ENCODE peak calls at places on chromosome 13, in ten cellular contexts. P is germinal center, X is nephron progenitor cell, D is OCI-M1, Y is body of pancreas, R is glutamatergic neuron, B is renal cortical epithelial cell, O is SK-MEL-5, Z is ELR, E is GM12892. V is an unnamed sample.

GRCh38 chr13:75321084-75321483 is 160.9 kb downstream of the TBC1D4 start:
- DNase-seq in P (no peak), X (no peak), D (no peak), Y (no peak), R (no peak), B (no peak), O (no peak), Z (no peak), E (no peak), V (no peak)

GRCh38 chr13:29858667-29859066 is 8.2 kb upstream of the UBL3 start:
- DNase-seq in P (no peak), X (no peak), D (no peak), Y (no peak), R (no peak), B (no peak), O (no peak), Z (peak), E (no peak), V (no peak)

GRCh38 chr13:96629331-96629730 is 364.9 kb downstream of the OXGR1 start:
- DNase-seq in P (no peak), X (no peak), D (no peak), Y (no peak), R (no peak), B (no peak), O (no peak), Z (no peak), E (no peak), V (no peak)

GRCh38 chr13:48110930-48111721 is 16.2 kb upstream of the MED4 start:
- DNase-seq in P (no peak), X (no peak), D (peak), Y (peak), R (no peak), B (no peak), O (peak), Z (peak), E (no peak), V (peak)

GRCh38 chr13:33665776-33666175 is 152.2 kb upstream of the RFC3 start:
- DNase-seq in P (no peak), X (no peak), D (no peak), Y (no peak), R (no peak), B (no peak), O (no peak), Z (no peak), E (no peak), V (no peak)

GRCh38 chr13:42894765-42895181 is 97.3 kb downstream of the EPSTI1 start:
- DNase-seq in P (no peak), X (no peak), D (no peak), Y (peak), R (no peak), B (peak), O (peak), Z (no peak), E (no peak), V (no peak)

GRCh38 chr13:110809871-110810486 is 96.5 kb downstream of the ING1 start:
- DNase-seq in P (no peak), X (no peak), D (no peak), Y (no peak), R (no peak), B (no peak), O (no peak), Z (no peak), E (no peak), V (no peak)

GRCh38 chr13:39376088-39376487 is 226.9 kb downstream of the LHFPL6 start:
- DNase-seq in P (no peak), X (no peak), D (no peak), Y (no peak), R (no peak), B (no peak), O (no peak), Z (no peak), E (no peak), V (no peak)

GRCh38 chr13:97359181-97360057 is 74.5 kb upstream of the RAP2A start:
- DNase-seq in P (peak), X (peak), D (peak), Y (peak), R (peak), B (peak), O (peak), Z (peak), E (no peak), V (peak)

GRCh38 chr13:50911937-50912624 is 2.5 kb downstream of the RNASEH2B start:
- DNase-seq in P (peak), X (peak), D (peak), Y (peak), R (peak), B (peak), O (peak), Z (peak), E (no peak), V (peak)

GRCh38 chr13:35646061-35646774 is 169.7 kb upstream of the MAB21L1 start:
- DNase-seq in P (no peak), X (no peak), D (no peak), Y (no peak), R (no peak), B (no peak), O (no peak), Z (no peak), E (no peak), V (no peak)

GRCh38 chr13:92952161-92952560 is 274.4 kb upstream of the GPC6 start:
- DNase-seq in P (no peak), X (no peak), D (no peak), Y (no peak), R (no peak), B (no peak), O (no peak), Z (no peak), E (no peak), V (no peak)

GRCh38 chr13:38590796-38591507 is 95.9 kb upstream of the FREM2 start:
- DNase-seq in P (no peak), X (no peak), D (no peak), Y (no peak), R (no peak), B (no peak), O (no peak), Z (no peak), E (no peak), V (peak)

GRCh38 chr13:73721571-73721970 is 412.6 kb downstream of the KLF12 start:
- DNase-seq in P (no peak), X (no peak), D (no peak), Y (no peak), R (no peak), B (no peak), O (no peak), Z (no peak), E (no peak), V (no peak)

GRCh38 chr13:51682691-51683090 is 98.4 kb downstream of the WDFY2 start:
- DNase-seq in P (no peak), X (no peak), D (no peak), Y (no peak), R (no peak), B (no peak), O (no peak), Z (peak), E (no peak), V (no peak)

GRCh38 chr13:40362502-40362901 is 303.9 kb downstream of the FOXO1 start:
- DNase-seq in P (no peak), X (no peak), D (no peak), Y (no peak), R (no peak), B (no peak), O (no peak), Z (no peak), E (no peak), V (no peak)

GRCh38 chr13:45162821-45163220 is 38.0 kb downstream of the KCTD4 start:
- DNase-seq in P (no peak), X (no peak), D (no peak), Y (no peak), R (no peak), B (peak), O (no peak), Z (peak), E (no peak), V (no peak)

GRCh38 chr13:91346848-91347211 is 657 bp upstream of the MIR17HG start:
- DNase-seq in P (peak), X (peak), D (peak), Y (peak), R (no peak), B (peak), O (no peak), Z (peak), E (no peak), V (peak)

GRCh38 chr13:73481877-73482445 is 423.2 kb downstream of the KLF5 start:
- DNase-seq in P (no peak), X (no peak), D (no peak), Y (no peak), R (no peak), B (no peak), O (no peak), Z (no peak), E (no peak), V (no peak)

GRCh38 chr13:112821340-112822055 is 131.7 kb downstream of the ATP11A start:
- DNase-seq in P (no peak), X (no peak), D (no peak), Y (no peak), R (no peak), B (no peak), O (no peak), Z (no peak), E (no peak), V (no peak)

GRCh38 chr13:26185720-26186119 is 36.4 kb downstream of the RNF6 start:
- DNase-seq in P (no peak), X (no peak), D (no peak), Y (no peak), R (no peak), B (peak), O (peak), Z (no peak), E (no peak), V (no peak)

GRCh38 chr13:42393573-42394360 is 121.8 kb downstream of the AKAP11 start:
- DNase-seq in P (no peak), X (no peak), D (no peak), Y (no peak), R (no peak), B (peak), O (no peak), Z (no peak), E (no peak), V (no peak)

GRCh38 chr13:30807392-30807791 is 72.0 kb downstream of the ALOX5AP start:
- DNase-seq in P (no peak), X (no peak), D (no peak), Y (no peak), R (no peak), B (no peak), O (no peak), Z (no peak), E (no peak), V (no peak)

GRCh38 chr13:41674246-41674645 is 216.9 kb downstream of the RGCC start:
- DNase-seq in P (no peak), X (no peak), D (peak), Y (no peak), R (no peak), B (no peak), O (no peak), Z (no peak), E (no peak), V (no peak)

GRCh38 chr13:90447735-90448103 is 899.8 kb upstream of the MIR17HG start:
- DNase-seq in P (no peak), X (no peak), D (peak), Y (no peak), R (no peak), B (peak), O (no peak), Z (peak), E (no peak), V (no peak)

GRCh38 chr13:107466326-107466725 is 749.0 kb downstream of the LIG4 start:
- DNase-seq in P (no peak), X (no peak), D (no peak), Y (no peak), R (no peak), B (peak), O (no peak), Z (peak), E (no peak), V (no peak)

GRCh38 chr13:27353166-27353583 is 71.2 kb upstream of the GTF3A start:
- DNase-seq in P (peak), X (no peak), D (peak), Y (no peak), R (no peak), B (peak), O (no peak), Z (peak), E (peak), V (peak)

GRCh38 chr13:110521946-110522345 is 39.6 kb downstream of the RAB20 start:
- DNase-seq in P (no peak), X (no peak), D (no peak), Y (no peak), R (no peak), B (no peak), O (no peak), Z (no peak), E (no peak), V (no peak)

GRCh38 chr13:53848546-53848945 is 819.9 kb downstream of the OLFM4 start:
- DNase-seq in P (no peak), X (no peak), D (no peak), Y (no peak), R (no peak), B (no peak), O (no peak), Z (no peak), E (no peak), V (no peak)

GRCh38 chr13:27919934-27920676 is at the start of gene PDX1:
- DNase-seq in P (no peak), X (peak), D (no peak), Y (peak), R (peak), B (no peak), O (no peak), Z (no peak), E (peak), V (peak)

GRCh38 chr13:24033527-24034302 is 126.8 kb upstream of the SPATA13 start:
- DNase-seq in P (no peak), X (no peak), D (no peak), Y (peak), R (no peak), B (peak), O (peak), Z (no peak), E (no peak), V (no peak)

V was measured in small intestine.